ENCODE peak calls at places on chromosomes 7 and 10, in seven cellular contexts. X is hepatocyte; B is CD8-positive, alpha-beta T cell; N is cardiac fibroblast; U is HL-60; W is PC-9; Y is transverse colon. R is an unnamed sample.
A peak's percentile ranks its signal among the peaks of the same experiment; 100 is the strongest.

GRCh38 chr10:132109341-132110072 is 43.8 kb downstream of the JAKMIP3 start:
- DNase-seq in U (no peak), B (peak; percentile 29), N (peak; percentile 16), W (no peak), X (no peak), Y (no peak), R (no peak)

GRCh38 chr7:50792342-50793114 is 9.8 kb upstream of the GRB10 start:
- DNase-seq in Y (peak; percentile 18), N (peak; percentile 61), W (peak; percentile 40), X (peak; percentile 68), U (peak; percentile 75), B (no peak), R (no peak)

GRCh38 chr10:59099536-59099935 is 76.9 kb upstream of the PHYHIPL start:
- DNase-seq in X (no peak), W (no peak), B (no peak), Y (no peak), U (no peak), N (no peak), R (no peak)

GRCh38 chr10:127935115-127935561 is 28.2 kb downstream of the PTPRE start:
- DNase-seq in U (no peak), B (no peak), Y (no peak), N (no peak), X (no peak), W (no peak), R (no peak)

GRCh38 chr7:45702751-45703150 is 128.6 kb downstream of the ADCY1 start:
- DNase-seq in N (no peak), B (no peak), U (no peak), Y (no peak), X (no peak), W (no peak), R (no peak)

GRCh38 chr7:144256112-144256511 is 8.5 kb downstream of the OR2A7 start:
- DNase-seq in W (peak; percentile 25), U (no peak), B (no peak), N (peak; percentile 81), X (no peak), Y (no peak), R (no peak)

GRCh38 chr10:49254556-49255318 is 44.2 kb upstream of the C10orf71 start:
- DNase-seq in Y (no peak), U (no peak), X (no peak), N (no peak), B (peak; percentile 64), W (no peak), R (no peak)

GRCh38 chr7:35697414-35698175 is 2.7 kb upstream of the HERPUD2 start:
- DNase-seq in U (no peak), X (no peak), W (peak; percentile 74), Y (no peak), N (peak; percentile 81), B (no peak), R (no peak)

GRCh38 chr10:117413928-117414618 is 38.8 kb upstream of the PDZD8 start:
- DNase-seq in N (peak; percentile 54), Y (no peak), X (no peak), W (no peak), B (no peak), U (no peak), R (no peak)

GRCh38 chr7:90178592-90179279 is 24.5 kb downstream of the STEAP1 start:
- DNase-seq in B (no peak), W (peak; percentile 53), U (no peak), N (peak; percentile 93), X (peak; percentile 15), Y (no peak), R (peak; percentile 37)

GRCh38 chr7:123154231-123154860 is 45.4 kb downstream of the SLC13A1 start:
- DNase-seq in N (peak; percentile 95), Y (peak; percentile 80), X (peak; percentile 89), B (no peak), W (peak; percentile 73), U (peak; percentile 38), R (peak; percentile 45)

GRCh38 chr7:27640914-27641570 is 21.6 kb downstream of the HIBADH start:
- DNase-seq in B (no peak), N (peak; percentile 79), W (peak; percentile 87), Y (no peak), X (no peak), U (no peak), R (no peak)

GRCh38 chr7:30531286-30531685 is 26.7 kb upstream of the GGCT start:
- DNase-seq in Y (no peak), X (no peak), B (no peak), N (peak; percentile 52), U (no peak), W (no peak), R (no peak)

GRCh38 chr10:5615263-5615820 is 51.1 kb downstream of the ASB13 start:
- DNase-seq in N (no peak), W (no peak), Y (no peak), X (no peak), B (no peak), U (no peak), R (no peak)

GRCh38 chr10:24385776-24386175 is 176.8 kb downstream of the KIAA1217 start:
- DNase-seq in B (no peak), X (peak; percentile 51), U (no peak), N (peak; percentile 92), W (no peak), Y (no peak), R (no peak)

GRCh38 chr7:75879771-75880184 is 944 bp downstream of the RHBDD2 start:
- DNase-seq in Y (no peak), X (no peak), W (no peak), U (no peak), N (peak; percentile 17), B (no peak), R (no peak)

GRCh38 chr10:75209325-75210192 is 1.0 kb upstream of the VDAC2 start:
- DNase-seq in Y (peak; percentile 81), N (peak; percentile 78), W (no peak), B (peak; percentile 86), U (peak; percentile 79), X (peak; percentile 85), R (peak; percentile 49)

GRCh38 chr10:5071411-5072198 is 22.6 kb upstream of the AKR1C3 start:
- DNase-seq in W (peak; percentile 74), B (no peak), U (no peak), X (peak; percentile 85), Y (peak; percentile 52), N (peak; percentile 90), R (no peak)

GRCh38 chr7:71615017-71615416 is 483.1 kb downstream of the GALNT17 start:
- DNase-seq in U (no peak), B (no peak), N (no peak), X (no peak), Y (no peak), W (no peak), R (no peak)

GRCh38 chr10:69865450-69865849 is 63.7 kb downstream of the COL13A1 start:
- DNase-seq in U (no peak), B (no peak), Y (no peak), X (no peak), N (no peak), W (peak; percentile 43), R (no peak)

GRCh38 chr10:95787447-95787846 is 31.5 kb downstream of the ENTPD1 start:
- DNase-seq in X (no peak), B (no peak), W (no peak), Y (no peak), N (no peak), U (no peak), R (no peak)
- H3K4me3 ChIP-seq in X (no peak overlapping the region), B (no peak overlapping the region), W (no peak overlapping the region), Y (no peak overlapping the region), N (no peak overlapping the region), U (no peak overlapping the region), R (no peak overlapping the region)

GRCh38 chr10:95391570-95392249 is 100.9 kb upstream of the PDLIM1 start:
- DNase-seq in W (no peak), U (no peak), Y (no peak), B (no peak), N (peak; percentile 42), X (peak; percentile 78), R (no peak)
- TF ChIP-seq CTCF in W (no peak), U (no peak), Y (no peak), B (no peak), N (peak; percentile 26), X (peak; percentile 20), R (no peak)

GRCh38 chr10:32731527-32731926 is 226.5 kb downstream of the ITGB1 start:
- DNase-seq in B (no peak), X (no peak), U (no peak), W (no peak), Y (no peak), N (no peak), R (no peak)
- H3K4me3 ChIP-seq in B (no peak overlapping the region), X (no peak overlapping the region), U (no peak overlapping the region), W (no peak overlapping the region), Y (no peak overlapping the region), N (no peak overlapping the region), R (no peak overlapping the region)

DNA sequence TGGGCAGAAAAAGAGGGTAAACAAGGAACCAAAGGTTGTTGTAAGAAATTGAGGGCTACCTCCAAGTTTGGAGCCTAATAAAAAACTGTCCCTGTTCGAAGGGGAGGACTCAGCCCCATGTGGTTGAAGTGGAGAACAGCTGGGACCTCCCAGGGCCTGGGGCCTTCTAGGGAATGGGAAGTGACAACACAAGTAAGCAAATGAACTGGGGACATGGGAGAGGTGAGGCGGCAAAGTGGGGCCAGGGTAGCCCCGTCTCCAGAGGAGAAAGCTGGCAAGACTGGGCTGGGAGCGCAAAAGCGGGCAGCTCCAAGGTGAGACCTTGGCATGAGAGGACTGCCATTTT is 198.1 kb downstream of the ZNF438 start:
- DNase-seq in X (no peak), N (no peak), B (no peak), Y (no peak), U (no peak), W (no peak), R (no peak)
- TF ChIP-seq CTCF in X (no peak), N (no peak), B (no peak), Y (no peak), U (no peak), W (no peak), R (no peak)

GRCh38 chr7:77759294-77759889 is 38.8 kb downstream of the TMEM60 start:
- DNase-seq in Y (peak; percentile 66), U (peak; percentile 68), B (peak; percentile 69), W (peak; percentile 55), X (peak; percentile 79), N (peak; percentile 87), R (peak; percentile 50)
- H3K4me3 ChIP-seq in Y (no peak overlapping the region), U (no peak overlapping the region), B (no peak overlapping the region), W (no peak overlapping the region), X (no peak overlapping the region), N (no peak overlapping the region), R (no peak overlapping the region)

GRCh38 chr10:36469585-36469984 is 655.8 kb upstream of the ANKRD30A start:
- DNase-seq in B (no peak), X (no peak), N (peak; percentile 92), W (no peak), U (no peak), Y (no peak), R (no peak)
- TF ChIP-seq CTCF in B (no peak), X (no peak), N (no peak), W (no peak), U (no peak), Y (no peak), R (no peak)

R was measured in GM12864.